ENCODE peak calls at places on chromosomes 13 and 19, in four cellular contexts. D is foreskin fibroblast, Q is body of pancreas, P is chondrocyte. S is an unnamed sample.

GRCh38 chr19:38061294-38061693 is 154.3 kb downstream of the SIPA1L3 start:
- DNase-seq in P (no peak), Q (no peak), D (peak), S (no peak)

GRCh38 chr19:7787602-7788177 is 24.6 kb downstream of the CLEC4M start:
- DNase-seq in D (no peak), Q (no peak), P (no peak), S (no peak)

GRCh38 chr13:37627428-37627827 is 28.9 kb upstream of the POSTN start:
- DNase-seq in D (no peak), Q (no peak), P (no peak), S (no peak)

GRCh38 chr19:4722671-4723464 is 774 bp downstream of the DPP9 start:
- DNase-seq in Q (peak), D (peak), P (no peak), S (peak)

GRCh38 chr19:30719189-30719990 is 347.2 kb downstream of the ZNF536 start:
- DNase-seq in Q (peak), D (peak), P (no peak), S (peak)

GRCh38 chr19:5943623-5944022 is 29.6 kb downstream of the CAPS start:
- DNase-seq in D (peak), Q (no peak), P (no peak), S (no peak)

GRCh38 chr19:35512831-35513230 is 618 bp downstream of the DMKN start:
- DNase-seq in P (no peak), Q (no peak), D (no peak), S (no peak)

GRCh38 chr19:15631817-15632216 is 8.9 kb upstream of the CYP4F3 start:
- DNase-seq in D (no peak), P (no peak), Q (no peak), S (no peak)

GRCh38 chr13:51793570-51794273 is 10.2 kb downstream of the DHRS12 start:
- DNase-seq in D (peak), P (no peak), Q (peak), S (peak)

GRCh38 chr19:18768997-18769891 is 21.9 kb downstream of the COMP start:
- DNase-seq in Q (no peak), P (no peak), D (no peak), S (no peak)

GRCh38 chr13:94481966-94482365 is 2.5 kb upstream of the DCT start:
- DNase-seq in Q (peak), P (no peak), D (peak), S (no peak)

GRCh38 chr19:45809643-45810159 is 5.4 kb downstream of the RSPH6A start:
- DNase-seq in Q (no peak), P (no peak), D (peak), S (no peak)

GRCh38 chr13:67763984-67764383 is 533.8 kb upstream of the PCDH9 start:
- DNase-seq in P (no peak), Q (no peak), D (no peak), S (no peak)

GRCh38 chr13:113634279-113635047 is 23.5 kb downstream of the ATP4B start:
- DNase-seq in D (no peak), P (peak), Q (no peak), S (no peak)

GRCh38 chr19:27736225-27736624 is 1476.7 kb downstream of the UQCRFS1 start:
- DNase-seq in Q (no peak), P (no peak), D (no peak), S (no peak)

GRCh38 chr13:90445179-90445578 is 902.3 kb upstream of the MIR17HG start:
- DNase-seq in D (peak), P (no peak), Q (peak), S (peak)